ENCODE peak calls at places on chromosomes 4 and X, in ten cellular contexts. One of them, this sample, is unnamed.

GRCh38 chr4:2592572-2592971 is 56.1 kb downstream of the FAM193A start:
- DNase-seq in astrocyte: no peak
- DNase-seq in AG09319: no peak
- DNase-seq in psoas muscle: no peak
- DNase-seq in GM23248: no peak
- DNase-seq in D341Med: no peak
- DNase-seq in cardiac muscle cell: no peak
- DNase-seq in NCI-H460: no peak
- DNase-seq in DMS79: no peak
- DNase-seq in left colon: no peak
- DNase-seq in this sample: no peak

GRCh38 chr4:144289687-144290433 is 149.3 kb upstream of the GYPA start:
- DNase-seq in astrocyte: peak; percentile 51
- DNase-seq in AG09319: no peak
- DNase-seq in psoas muscle: no peak
- DNase-seq in GM23248: no peak
- DNase-seq in D341Med: no peak
- DNase-seq in cardiac muscle cell: peak; percentile 53
- DNase-seq in NCI-H460: no peak
- DNase-seq in DMS79: no peak
- DNase-seq in left colon: no peak
- DNase-seq in this sample: no peak

GRCh38 chrX:10221651-10222050 is 64.9 kb downstream of the CLCN4 start:
- DNase-seq in astrocyte: no peak
- DNase-seq in AG09319: no peak
- DNase-seq in psoas muscle: no peak
- DNase-seq in GM23248: no peak
- DNase-seq in D341Med: no peak
- DNase-seq in cardiac muscle cell: no peak
- DNase-seq in NCI-H460: no peak
- DNase-seq in DMS79: no peak
- DNase-seq in left colon: no peak
- DNase-seq in this sample: no peak

GRCh38 chr4:186723207-186724047 is at the start of gene FAT1:
- DNase-seq in astrocyte: peak; percentile 73
- DNase-seq in AG09319: peak; percentile 68
- DNase-seq in psoas muscle: peak; percentile 68
- DNase-seq in GM23248: peak; percentile 90
- DNase-seq in D341Med: peak; percentile 91
- DNase-seq in cardiac muscle cell: peak; percentile 91
- DNase-seq in NCI-H460: no peak
- DNase-seq in DMS79: no peak
- DNase-seq in left colon: peak; percentile 76
- DNase-seq in this sample: peak; percentile 82

GRCh38 chrX:22171287-22172060 is 101.2 kb upstream of the CBLL2 start:
- DNase-seq in astrocyte: no peak
- DNase-seq in AG09319: no peak
- DNase-seq in psoas muscle: no peak
- DNase-seq in GM23248: no peak
- DNase-seq in D341Med: peak; percentile 46
- DNase-seq in cardiac muscle cell: no peak
- DNase-seq in NCI-H460: no peak
- DNase-seq in DMS79: no peak
- DNase-seq in left colon: no peak
- DNase-seq in this sample: no peak

GRCh38 chr4:78748361-78748760 is 27.8 kb upstream of the BMP2K start:
- DNase-seq in astrocyte: peak; percentile 6
- DNase-seq in AG09319: no peak
- DNase-seq in psoas muscle: no peak
- DNase-seq in GM23248: peak; percentile 36
- DNase-seq in D341Med: no peak
- DNase-seq in cardiac muscle cell: no peak
- DNase-seq in NCI-H460: no peak
- DNase-seq in DMS79: no peak
- DNase-seq in left colon: no peak
- DNase-seq in this sample: peak; percentile 12

GRCh38 chrX:107713205-107714195 is 62.1 kb downstream of the TSC22D3 start:
- DNase-seq in astrocyte: no peak
- DNase-seq in AG09319: no peak
- DNase-seq in psoas muscle: peak; percentile 56
- DNase-seq in GM23248: peak; percentile 35
- DNase-seq in D341Med: no peak
- DNase-seq in cardiac muscle cell: peak; percentile 43
- DNase-seq in NCI-H460: no peak
- DNase-seq in DMS79: no peak
- DNase-seq in left colon: no peak
- DNase-seq in this sample: no peak

GRCh38 chrX:15127010-15127409 is 142.9 kb downstream of the ASB9 start:
- DNase-seq in astrocyte: no peak
- DNase-seq in AG09319: no peak
- DNase-seq in psoas muscle: no peak
- DNase-seq in GM23248: no peak
- DNase-seq in D341Med: no peak
- DNase-seq in cardiac muscle cell: no peak
- DNase-seq in NCI-H460: no peak
- DNase-seq in DMS79: no peak
- DNase-seq in left colon: no peak
- DNase-seq in this sample: peak; percentile 17

GRCh38 chr4:181957088-181957487 is 286.1 kb upstream of the TENM3 start:
- DNase-seq in astrocyte: peak; percentile 95
- DNase-seq in AG09319: peak; percentile 71
- DNase-seq in psoas muscle: no peak
- DNase-seq in GM23248: peak; percentile 56
- DNase-seq in D341Med: no peak
- DNase-seq in cardiac muscle cell: peak; percentile 62
- DNase-seq in NCI-H460: no peak
- DNase-seq in DMS79: no peak
- DNase-seq in left colon: no peak
- DNase-seq in this sample: peak; percentile 62

GRCh38 chrX:134181261-134181660 is 55.7 kb upstream of the CCDC160 start:
- DNase-seq in astrocyte: no peak
- DNase-seq in AG09319: no peak
- DNase-seq in psoas muscle: no peak
- DNase-seq in GM23248: no peak
- DNase-seq in D341Med: no peak
- DNase-seq in cardiac muscle cell: no peak
- DNase-seq in NCI-H460: no peak
- DNase-seq in DMS79: no peak
- DNase-seq in left colon: no peak
- DNase-seq in this sample: no peak